ENCODE peak calls at places on chromosomes 12 and 14, in ten cellular contexts. One of them, this sample, is unnamed.

GRCh38 chr14:24694680-24695079 is 60.7 kb upstream of the GZMB start:
- DNase-seq in adrenal gland: no peak
- DNase-seq in MG63: no peak
- DNase-seq in lung: no peak
- DNase-seq in GM23248: no peak
- DNase-seq in neural progenitor cell: no peak
- DNase-seq in foreskin keratinocyte: no peak
- DNase-seq in hepatocyte: no peak
- DNase-seq in tibial artery: no peak
- DNase-seq in fibroblast of lung: no peak
- DNase-seq in this sample: no peak

GRCh38 chr12:49762468-49762847 is 21.1 kb downstream of the TMBIM6 start:
- DNase-seq in adrenal gland: no peak
- DNase-seq in MG63: no peak
- DNase-seq in lung: no peak
- DNase-seq in GM23248: no peak
- DNase-seq in neural progenitor cell: no peak
- DNase-seq in foreskin keratinocyte: no peak
- DNase-seq in hepatocyte: no peak
- DNase-seq in tibial artery: no peak
- DNase-seq in fibroblast of lung: no peak
- DNase-seq in this sample: no peak

GRCh38 chr12:45725631-45726593 is 3.6 kb upstream of the ARID2 start:
- DNase-seq in adrenal gland: peak; percentile 17
- DNase-seq in MG63: no peak
- DNase-seq in lung: no peak
- DNase-seq in GM23248: peak; percentile 66
- DNase-seq in neural progenitor cell: peak; percentile 49
- DNase-seq in foreskin keratinocyte: peak; percentile 58
- DNase-seq in hepatocyte: peak; percentile 64
- DNase-seq in tibial artery: no peak
- DNase-seq in fibroblast of lung: peak; percentile 36
- DNase-seq in this sample: peak; percentile 36

GRCh38 chr14:77275041-77275854 is 4.2 kb upstream of the NGB start:
- DNase-seq in adrenal gland: no peak
- DNase-seq in MG63: no peak
- DNase-seq in lung: no peak
- DNase-seq in GM23248: no peak
- DNase-seq in neural progenitor cell: peak; percentile 70
- DNase-seq in foreskin keratinocyte: no peak
- DNase-seq in hepatocyte: no peak
- DNase-seq in tibial artery: no peak
- DNase-seq in fibroblast of lung: no peak
- DNase-seq in this sample: peak; percentile 79

GRCh38 chr12:2580821-2581220 is 213.9 kb upstream of the FKBP4 start:
- DNase-seq in adrenal gland: no peak
- DNase-seq in MG63: no peak
- DNase-seq in lung: no peak
- DNase-seq in GM23248: peak; percentile 18
- DNase-seq in neural progenitor cell: no peak
- DNase-seq in foreskin keratinocyte: no peak
- DNase-seq in hepatocyte: no peak
- DNase-seq in tibial artery: peak; percentile 6
- DNase-seq in fibroblast of lung: peak; percentile 54
- DNase-seq in this sample: no peak

GRCh38 chr12:83896416-83896815 is 1016.2 kb downstream of the SLC6A15 start:
- DNase-seq in adrenal gland: no peak
- DNase-seq in MG63: no peak
- DNase-seq in lung: no peak
- DNase-seq in GM23248: no peak
- DNase-seq in neural progenitor cell: no peak
- DNase-seq in foreskin keratinocyte: no peak
- DNase-seq in hepatocyte: no peak
- DNase-seq in tibial artery: no peak
- DNase-seq in fibroblast of lung: no peak
- DNase-seq in this sample: no peak

GRCh38 chr12:130847097-130847496 is 8.0 kb upstream of the STX2 start:
- DNase-seq in adrenal gland: peak; percentile 50
- DNase-seq in MG63: no peak
- DNase-seq in lung: no peak
- DNase-seq in GM23248: peak; percentile 69
- DNase-seq in neural progenitor cell: no peak
- DNase-seq in foreskin keratinocyte: no peak
- DNase-seq in hepatocyte: peak; percentile 39
- DNase-seq in tibial artery: no peak
- DNase-seq in fibroblast of lung: peak; percentile 48
- DNase-seq in this sample: no peak

GRCh38 chr12:28331130-28331529 is 140.9 kb downstream of the CCDC91 start:
- DNase-seq in adrenal gland: no peak
- DNase-seq in MG63: no peak
- DNase-seq in lung: no peak
- DNase-seq in GM23248: no peak
- DNase-seq in neural progenitor cell: no peak
- DNase-seq in foreskin keratinocyte: no peak
- DNase-seq in hepatocyte: no peak
- DNase-seq in tibial artery: no peak
- DNase-seq in fibroblast of lung: peak; percentile 32
- DNase-seq in this sample: no peak

GRCh38 chr14:41636492-41637392 is 30.1 kb downstream of the LRFN5 start:
- DNase-seq in adrenal gland: no peak
- DNase-seq in MG63: no peak
- DNase-seq in lung: no peak
- DNase-seq in GM23248: peak; percentile 7
- DNase-seq in neural progenitor cell: no peak
- DNase-seq in foreskin keratinocyte: no peak
- DNase-seq in hepatocyte: peak; percentile 39
- DNase-seq in tibial artery: no peak
- DNase-seq in fibroblast of lung: peak; percentile 38
- DNase-seq in this sample: no peak

GRCh38 chr12:92912052-92912451 is 17.0 kb downstream of the EEA1 start:
- DNase-seq in adrenal gland: peak; percentile 24
- DNase-seq in MG63: no peak
- DNase-seq in lung: no peak
- DNase-seq in GM23248: peak; percentile 86
- DNase-seq in neural progenitor cell: no peak
- DNase-seq in foreskin keratinocyte: peak; percentile 98
- DNase-seq in hepatocyte: no peak
- DNase-seq in tibial artery: no peak
- DNase-seq in fibroblast of lung: peak; percentile 90
- DNase-seq in this sample: no peak

GRCh38 chr12:43696154-43696553 is 62.4 kb downstream of the PUS7L start:
- DNase-seq in adrenal gland: no peak
- DNase-seq in MG63: no peak
- DNase-seq in lung: no peak
- DNase-seq in GM23248: no peak
- DNase-seq in neural progenitor cell: no peak
- DNase-seq in foreskin keratinocyte: no peak
- DNase-seq in hepatocyte: no peak
- DNase-seq in tibial artery: no peak
- DNase-seq in fibroblast of lung: no peak
- DNase-seq in this sample: no peak

GRCh38 chr12:1993341-1993740 is 10.9 kb downstream of the DCP1B start:
- DNase-seq in adrenal gland: no peak
- DNase-seq in MG63: peak; percentile 51
- DNase-seq in lung: no peak
- DNase-seq in GM23248: peak; percentile 92
- DNase-seq in neural progenitor cell: no peak
- DNase-seq in foreskin keratinocyte: peak; percentile 93
- DNase-seq in hepatocyte: peak; percentile 62
- DNase-seq in tibial artery: no peak
- DNase-seq in fibroblast of lung: peak; percentile 95
- DNase-seq in this sample: no peak

GRCh38 chr12:27781680-27782079 is 1.6 kb upstream of the MANSC4 start:
- DNase-seq in adrenal gland: no peak
- DNase-seq in MG63: no peak
- DNase-seq in lung: no peak
- DNase-seq in GM23248: no peak
- DNase-seq in neural progenitor cell: no peak
- DNase-seq in foreskin keratinocyte: no peak
- DNase-seq in hepatocyte: no peak
- DNase-seq in tibial artery: no peak
- DNase-seq in fibroblast of lung: peak; percentile 27
- DNase-seq in this sample: peak; percentile 57

GRCh38 chr14:60812987-60813386 is 78.4 kb downstream of the MNAT1 start:
- DNase-seq in adrenal gland: no peak
- DNase-seq in MG63: no peak
- DNase-seq in lung: no peak
- DNase-seq in GM23248: no peak
- DNase-seq in neural progenitor cell: no peak
- DNase-seq in foreskin keratinocyte: no peak
- DNase-seq in hepatocyte: no peak
- DNase-seq in tibial artery: no peak
- DNase-seq in fibroblast of lung: no peak
- DNase-seq in this sample: no peak

GRCh38 chr12:124007810-124008570 is 35.0 kb downstream of the ZNF664 start:
- DNase-seq in adrenal gland: no peak
- DNase-seq in MG63: no peak
- DNase-seq in lung: no peak
- DNase-seq in GM23248: peak; percentile 44
- DNase-seq in neural progenitor cell: no peak
- DNase-seq in foreskin keratinocyte: no peak
- DNase-seq in hepatocyte: no peak
- DNase-seq in tibial artery: no peak
- DNase-seq in fibroblast of lung: peak; percentile 25
- DNase-seq in this sample: no peak

DNA sequence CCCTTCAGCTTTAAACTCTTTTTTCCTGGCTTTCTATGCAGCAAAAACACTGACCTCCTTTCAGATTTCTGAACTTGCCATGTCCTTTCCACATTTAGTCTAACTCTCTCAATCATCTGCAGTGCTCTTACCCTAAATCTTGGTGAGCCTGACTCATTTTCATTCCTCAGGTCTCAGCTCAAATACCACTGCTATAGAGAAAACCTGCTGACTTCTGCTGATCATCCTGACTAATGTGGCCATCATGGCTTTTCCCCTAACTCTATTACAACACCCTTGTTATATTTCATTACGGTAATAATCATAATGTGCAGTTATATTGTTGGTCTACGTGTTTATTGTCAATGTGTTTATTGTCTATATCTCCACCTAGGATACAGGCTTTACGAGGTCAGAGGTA is 207.3 kb upstream of the OR4E1 start:
- DNase-seq in adrenal gland: no peak
- DNase-seq in MG63: no peak
- DNase-seq in lung: no peak
- DNase-seq in GM23248: no peak
- DNase-seq in neural progenitor cell: no peak
- DNase-seq in foreskin keratinocyte: peak; percentile 47
- DNase-seq in hepatocyte: no peak
- DNase-seq in tibial artery: no peak
- DNase-seq in fibroblast of lung: no peak
- DNase-seq in this sample: no peak
- H3K27me3 ChIP-seq in adrenal gland: no peaks in the 10 kb centered on the region
- H3K27me3 ChIP-seq in MG63: no peaks in the 10 kb centered on the region
- H3K27me3 ChIP-seq in lung: no peaks in the 10 kb centered on the region
- H3K27me3 ChIP-seq in GM23248: no peaks in the 10 kb centered on the region
- H3K27me3 ChIP-seq in neural progenitor cell: peaks cover 29% of the 10 kb centered on the region
- H3K27me3 ChIP-seq in foreskin keratinocyte: no peaks in the 10 kb centered on the region
- H3K27me3 ChIP-seq in hepatocyte: no peaks in the 10 kb centered on the region
- H3K27me3 ChIP-seq in tibial artery: no peaks in the 10 kb centered on the region
- H3K27me3 ChIP-seq in fibroblast of lung: no peaks in the 10 kb centered on the region
- H3K27me3 ChIP-seq in this sample: no peaks in the 10 kb centered on the region

GRCh38 chr14:68770051-68770450 is 22.8 kb downstream of the ZFP36L1 start:
- DNase-seq in adrenal gland: no peak
- DNase-seq in MG63: no peak
- DNase-seq in lung: no peak
- DNase-seq in GM23248: no peak
- DNase-seq in neural progenitor cell: no peak
- DNase-seq in foreskin keratinocyte: no peak
- DNase-seq in hepatocyte: no peak
- DNase-seq in tibial artery: peak; percentile 51
- DNase-seq in fibroblast of lung: no peak
- DNase-seq in this sample: no peak
- H3K27me3 ChIP-seq in adrenal gland: no peaks in the 10 kb centered on the region
- H3K27me3 ChIP-seq in MG63: no peaks in the 10 kb centered on the region
- H3K27me3 ChIP-seq in lung: no peaks in the 10 kb centered on the region
- H3K27me3 ChIP-seq in GM23248: no peaks in the 10 kb centered on the region
- H3K27me3 ChIP-seq in neural progenitor cell: no peaks in the 10 kb centered on the region
- H3K27me3 ChIP-seq in foreskin keratinocyte: no peaks in the 10 kb centered on the region
- H3K27me3 ChIP-seq in hepatocyte: no peaks in the 10 kb centered on the region
- H3K27me3 ChIP-seq in tibial artery: no peaks in the 10 kb centered on the region
- H3K27me3 ChIP-seq in fibroblast of lung: no peaks in the 10 kb centered on the region
- H3K27me3 ChIP-seq in this sample: no peaks in the 10 kb centered on the region

GRCh38 chr12:3757261-3757660 is 4.4 kb upstream of the CRACR2A start:
- DNase-seq in adrenal gland: no peak
- DNase-seq in MG63: no peak
- DNase-seq in lung: no peak
- DNase-seq in GM23248: no peak
- DNase-seq in neural progenitor cell: no peak
- DNase-seq in foreskin keratinocyte: no peak
- DNase-seq in hepatocyte: peak; percentile 35
- DNase-seq in tibial artery: no peak
- DNase-seq in fibroblast of lung: no peak
- DNase-seq in this sample: no peak
- H3K27me3 ChIP-seq in adrenal gland: no peaks in the 10 kb centered on the region
- H3K27me3 ChIP-seq in MG63: no peaks in the 10 kb centered on the region
- H3K27me3 ChIP-seq in lung: no peaks in the 10 kb centered on the region
- H3K27me3 ChIP-seq in GM23248: no peaks in the 10 kb centered on the region
- H3K27me3 ChIP-seq in neural progenitor cell: peaks cover 14% of the 10 kb centered on the region
- H3K27me3 ChIP-seq in foreskin keratinocyte: peaks cover 1% of the 10 kb centered on the region
- H3K27me3 ChIP-seq in hepatocyte: no peaks in the 10 kb centered on the region
- H3K27me3 ChIP-seq in tibial artery: peaks cover 21% of the 10 kb centered on the region
- H3K27me3 ChIP-seq in fibroblast of lung: no peaks in the 10 kb centered on the region
- H3K27me3 ChIP-seq in this sample: peaks cover 6% of the 10 kb centered on the region

GRCh38 chr12:473198-473597 is 13.5 kb downstream of the B4GALNT3 start:
- DNase-seq in adrenal gland: no peak
- DNase-seq in MG63: no peak
- DNase-seq in lung: no peak
- DNase-seq in GM23248: no peak
- DNase-seq in neural progenitor cell: no peak
- DNase-seq in foreskin keratinocyte: no peak
- DNase-seq in hepatocyte: no peak
- DNase-seq in tibial artery: no peak
- DNase-seq in fibroblast of lung: no peak
- DNase-seq in this sample: no peak

GRCh38 chr12:479161-479560 is 19.4 kb downstream of the B4GALNT3 start:
- DNase-seq in adrenal gland: no peak
- DNase-seq in MG63: no peak
- DNase-seq in lung: no peak
- DNase-seq in GM23248: no peak
- DNase-seq in neural progenitor cell: no peak
- DNase-seq in foreskin keratinocyte: no peak
- DNase-seq in hepatocyte: no peak
- DNase-seq in tibial artery: no peak
- DNase-seq in fibroblast of lung: no peak
- DNase-seq in this sample: no peak

GRCh38 chr12:470133-470532 is 10.4 kb downstream of the B4GALNT3 start:
- DNase-seq in adrenal gland: peak; percentile 87
- DNase-seq in MG63: no peak
- DNase-seq in lung: no peak
- DNase-seq in GM23248: no peak
- DNase-seq in neural progenitor cell: peak; percentile 38
- DNase-seq in foreskin keratinocyte: no peak
- DNase-seq in hepatocyte: no peak
- DNase-seq in tibial artery: no peak
- DNase-seq in fibroblast of lung: no peak
- DNase-seq in this sample: no peak

GRCh38 chr12:473863-474577 is 14.3 kb downstream of the B4GALNT3 start:
- DNase-seq in adrenal gland: no peak
- DNase-seq in MG63: no peak
- DNase-seq in lung: no peak
- DNase-seq in GM23248: no peak
- DNase-seq in neural progenitor cell: peak; percentile 25
- DNase-seq in foreskin keratinocyte: peak; percentile 37
- DNase-seq in hepatocyte: no peak
- DNase-seq in tibial artery: no peak
- DNase-seq in fibroblast of lung: peak; percentile 51
- DNase-seq in this sample: no peak

GRCh38 chr12:475286-475685 is 15.5 kb downstream of the B4GALNT3 start:
- DNase-seq in adrenal gland: no peak
- DNase-seq in MG63: no peak
- DNase-seq in lung: no peak
- DNase-seq in GM23248: no peak
- DNase-seq in neural progenitor cell: no peak
- DNase-seq in foreskin keratinocyte: no peak
- DNase-seq in hepatocyte: no peak
- DNase-seq in tibial artery: no peak
- DNase-seq in fibroblast of lung: no peak
- DNase-seq in this sample: no peak
- H3K27me3 ChIP-seq in adrenal gland: no peaks in the 10 kb centered on the region
- H3K27me3 ChIP-seq in MG63: peaks cover 34% of the 10 kb centered on the region
- H3K27me3 ChIP-seq in lung: no peaks in the 10 kb centered on the region
- H3K27me3 ChIP-seq in GM23248: peaks cover 37% of the 10 kb centered on the region
- H3K27me3 ChIP-seq in neural progenitor cell: no peaks in the 10 kb centered on the region
- H3K27me3 ChIP-seq in foreskin keratinocyte: no peaks in the 10 kb centered on the region
- H3K27me3 ChIP-seq in hepatocyte: no peaks in the 10 kb centered on the region
- H3K27me3 ChIP-seq in tibial artery: no peaks in the 10 kb centered on the region
- H3K27me3 ChIP-seq in fibroblast of lung: peaks cover 5% of the 10 kb centered on the region
- H3K27me3 ChIP-seq in this sample: no peaks in the 10 kb centered on the region

This sample was measured in H7.